ENCODE peak calls at places on chromosomes 16 and 17, in four cellular contexts. O is astrocyte of the spinal cord, F is fibroblast of lung, K is coronary artery. A is an unnamed sample.

GRCh38 chr16:28110479-28110878 is 47.0 kb upstream of the GSG1L start:
- DNase-seq in K (no peak), O (no peak), F (no peak), A (no peak)

GRCh38 chr17:11825902-11826301 is 171.4 kb downstream of the ZNF18 start:
- DNase-seq in O (no peak), K (no peak), F (no peak), A (no peak)

GRCh38 chr17:48546187-48546923 is 1.4 kb upstream of the HOXB2 start:
- DNase-seq in K (no peak), F (no peak), O (peak; percentile 62), A (no peak)

GRCh38 chr16:81586421-81586820 is 141.8 kb downstream of the CMIP start:
- DNase-seq in F (peak; percentile 58), O (no peak), K (no peak), A (no peak)

GRCh38 chr17:45792995-45793755 is 9.1 kb downstream of the CRHR1 start:
- DNase-seq in O (no peak), K (no peak), F (no peak), A (no peak)

GRCh38 chr16:12081048-12081404 is 104.5 kb downstream of the SNX29 start:
- DNase-seq in O (no peak), K (no peak), F (no peak), A (no peak)

GRCh38 chr16:78230832-78231231 is 131.4 kb downstream of the WWOX start:
- DNase-seq in K (no peak), F (peak; percentile 7), O (peak; percentile 13), A (no peak)

GRCh38 chr16:67339453-67339852 is 12.8 kb downstream of the LRRC36 start:
- DNase-seq in K (no peak), F (peak; percentile 36), O (peak; percentile 49), A (no peak)

GRCh38 chr16:12293913-12294312 is 317.4 kb downstream of the SNX29 start:
- DNase-seq in F (no peak), O (no peak), K (no peak), A (no peak)

GRCh38 chr16:14300631-14301149 is 229.6 kb downstream of the MRTFB start:
- DNase-seq in K (peak; percentile 87), O (peak; percentile 79), F (peak; percentile 82), A (no peak)

GRCh38 chr16:13984794-13985193 is 64.8 kb downstream of the ERCC4 start:
- DNase-seq in K (no peak), O (no peak), F (no peak), A (no peak)

GRCh38 chr16:3655030-3655790 is 719 bp downstream of the DNASE1 start:
- DNase-seq in O (no peak), F (no peak), K (peak; percentile 55), A (no peak)

GRCh38 chr16:17260271-17260849 is 210.4 kb downstream of the XYLT1 start:
- DNase-seq in O (no peak), F (no peak), K (no peak), A (no peak)

GRCh38 chr16:85206472-85207356 is 94.4 kb upstream of the CIBAR2 start:
- DNase-seq in O (no peak), K (no peak), F (peak; percentile 56), A (no peak)

GRCh38 chr17:67546578-67547527 is 169.8 kb downstream of the PITPNC1 start:
- DNase-seq in K (peak; percentile 72), O (peak; percentile 47), F (peak; percentile 55), A (no peak)

GRCh38 chr17:79840204-79840988 is 1.2 kb upstream of the CBX4 start:
- DNase-seq in K (no peak), O (peak; percentile 28), F (no peak), A (no peak)

GRCh38 chr17:8223356-8224063 is 13.1 kb upstream of the AURKB start:
- DNase-seq in O (peak; percentile 41), F (peak; percentile 50), K (no peak), A (no peak)
- TF ChIP-seq CTCF in O (peak; percentile 22), F (no peak), K (no peak), A (peak; percentile 30)

GRCh38 chr17:75241502-75241901 is 19.9 kb downstream of the GGA3 start:
- DNase-seq in F (no peak), O (no peak), K (no peak), A (no peak)

GRCh38 chr17:75239214-75239613 is 22.2 kb downstream of the GGA3 start:
- DNase-seq in O (no peak), F (no peak), K (no peak), A (no peak)

GRCh38 chr17:75239778-75240393 is 21.5 kb downstream of the GGA3 start:
- DNase-seq in O (no peak), F (no peak), K (no peak), A (no peak)

GRCh38 chr17:75241143-75241430 is 20.3 kb downstream of the GGA3 start:
- DNase-seq in F (no peak), O (no peak), K (no peak), A (no peak)

DNA sequence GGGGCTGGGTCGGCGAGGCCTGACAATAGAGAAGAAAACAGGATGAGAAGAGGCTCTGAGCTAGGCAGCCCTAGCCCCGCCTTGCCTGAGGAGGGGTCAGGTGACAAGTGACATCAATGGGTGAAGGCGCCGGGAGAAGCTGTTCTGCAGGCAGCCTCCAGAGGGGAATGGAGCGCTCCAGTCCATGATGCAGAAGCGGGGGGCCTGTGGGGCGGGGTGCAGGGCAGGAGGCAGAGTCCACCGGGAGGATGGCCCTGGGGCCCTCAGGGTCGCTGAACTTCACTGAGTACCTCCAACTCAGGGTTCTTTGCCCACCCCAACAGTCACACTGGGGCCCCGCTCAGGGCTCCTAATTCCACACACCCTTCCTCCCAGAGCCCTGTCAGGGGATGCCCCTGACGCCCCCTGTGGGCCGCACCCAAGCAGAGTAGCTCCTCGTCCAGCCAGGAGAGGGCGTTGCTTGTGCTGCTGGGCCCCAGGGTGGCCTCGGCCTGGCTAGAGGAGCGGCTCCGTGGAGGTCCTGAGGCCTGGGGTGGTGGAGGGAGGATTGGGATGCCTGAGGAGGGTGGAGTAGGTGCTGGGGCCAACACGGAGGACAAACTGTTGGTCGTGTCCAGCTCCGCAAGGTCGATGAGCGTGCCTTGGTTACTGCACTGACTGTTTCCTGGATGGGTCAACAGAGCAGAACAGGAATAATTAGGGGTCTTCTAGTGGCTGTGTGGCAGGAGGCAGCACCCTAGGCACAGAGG is 20.8 kb downstream of the GGA3 start:
- DNase-seq in K (no peak), F (peak; percentile 24), O (peak; percentile 13), A (no peak)
- TF ChIP-seq CTCF in K (no peak), F (peak; percentile 46), O (peak; percentile 88), A (peak; percentile 57)

DNA sequence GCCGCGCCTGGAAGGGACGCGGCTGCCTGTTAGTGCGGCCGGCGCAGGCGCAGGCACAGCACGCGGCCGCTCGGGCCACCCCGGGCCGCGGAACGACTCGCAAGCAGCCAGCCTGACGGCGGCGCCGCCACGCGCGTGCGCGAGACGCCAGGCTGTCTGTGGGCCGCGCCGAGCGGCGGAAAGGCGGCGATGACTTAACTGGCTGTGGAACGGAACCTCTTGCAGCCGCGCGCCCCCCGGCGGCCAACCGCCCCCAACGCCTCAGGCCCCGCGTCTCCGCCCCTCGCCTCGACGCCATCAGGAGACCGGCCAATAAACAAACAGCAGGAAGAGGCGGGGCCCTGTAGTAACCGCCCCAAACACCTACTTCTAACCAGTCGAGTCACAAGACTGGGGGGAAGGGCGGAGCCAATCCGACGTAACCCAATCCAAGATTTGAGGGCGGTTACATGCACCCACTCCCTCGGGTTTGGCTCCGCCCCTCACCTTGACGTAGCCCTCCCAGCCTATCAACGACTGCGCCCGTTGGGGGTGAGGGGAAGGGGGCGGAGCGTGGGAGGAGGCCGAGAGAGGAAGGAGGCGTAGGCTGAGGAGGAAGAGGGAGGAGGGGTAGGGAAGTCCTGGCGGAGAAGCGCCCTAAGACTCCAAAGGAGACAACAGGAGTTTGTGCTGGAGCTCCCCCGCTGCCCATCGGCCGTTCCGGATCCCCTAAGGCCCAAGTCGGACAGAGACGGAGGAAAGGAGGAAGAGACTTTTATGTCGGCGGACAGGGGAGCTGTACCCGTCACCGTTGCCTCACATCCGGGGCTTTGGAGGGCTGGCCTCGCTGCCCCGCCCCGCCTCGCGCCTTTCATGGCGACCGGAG is at the start of gene FBRS:
- DNase-seq in K (peak; percentile 100), F (peak; percentile 100), O (peak; percentile 100), A (peak; percentile 100)
- TF ChIP-seq CTCF in K (peak; percentile 66), F (peak; percentile 48), O (peak; percentile 72), A (peak; percentile 79)

GRCh38 chr16:49058382-49058781 is 223.3 kb downstream of the CBLN1 start:
- DNase-seq in K (no peak), O (no peak), F (no peak), A (no peak)
- TF ChIP-seq CTCF in K (no peak), O (no peak), F (no peak), A (no peak)

GRCh38 chr16:825298-826061 is 24.9 kb upstream of the GNG13 start:
- DNase-seq in K (no peak), O (no peak), F (no peak), A (no peak)

GRCh38 chr16:830107-830870 is 29.8 kb upstream of the GNG13 start:
- DNase-seq in O (no peak), K (no peak), F (no peak), A (no peak)

GRCh38 chr16:824601-825000 is 24.1 kb upstream of the GNG13 start:
- DNase-seq in O (no peak), K (no peak), F (no peak), A (no peak)

GRCh38 chr16:828891-829290 is 28.4 kb upstream of the GNG13 start:
- DNase-seq in O (no peak), K (no peak), F (no peak), A (no peak)

DNA sequence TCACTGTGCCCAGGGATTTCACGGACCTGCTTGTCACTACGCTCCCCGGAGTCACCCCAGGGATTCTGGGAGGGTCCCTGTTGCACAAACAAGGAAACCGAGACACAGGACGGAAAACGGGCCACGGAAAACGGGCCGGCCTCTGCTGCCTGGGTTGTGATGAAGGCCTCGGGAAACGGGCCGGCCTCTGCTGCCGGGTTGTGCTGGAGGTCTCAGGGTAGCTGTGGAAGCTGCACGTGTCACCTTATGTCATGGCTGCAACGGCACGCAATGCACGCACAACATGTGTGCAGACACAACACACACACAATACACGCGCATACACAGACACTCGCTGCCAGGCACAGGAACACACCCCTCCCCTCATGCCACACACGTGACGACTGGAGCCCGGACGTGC is 27.0 kb upstream of the GNG13 start:
- DNase-seq in O (no peak), K (no peak), F (no peak), A (no peak)
- TF ChIP-seq CTCF in O (no peak), K (no peak), F (no peak), A (no peak)

GRCh38 chr16:71537643-71538042 is 11.4 kb downstream of the CHST4 start:
- DNase-seq in F (peak; percentile 25), K (no peak), O (peak; percentile 25), A (no peak)
- TF ChIP-seq CTCF in F (peak; percentile 41), K (no peak), O (peak; percentile 66), A (peak; percentile 56)

GRCh38 chr17:17146791-17147406 is 59.2 kb downstream of the PLD6 start:
- DNase-seq in O (no peak), K (no peak), F (peak; percentile 57), A (no peak)
- TF ChIP-seq CTCF in O (peak; percentile 28), K (no peak), F (no peak), A (peak; percentile 19)

A was measured in osteocyte.